ENCODE peak calls at places on chromosome 3, in six cellular contexts. D is hepatic stellate cell; B is Jurkat, Clone E6-1; M is activated gamma-delta T cell treated with Interleukin-2 at 50 U/mL for 16 hours; E is mesendoderm; V is upper lobe of right lung. R is an unnamed sample.

GRCh38 chr3:103862415-103862814 is 1427.6 kb downstream of the ZPLD1 start:
- DNase-seq in M (no peak), E (no peak), V (no peak), D (no peak), B (no peak), R (no peak)

GRCh38 chr3:126939347-126939735 is 43.6 kb upstream of the PLXNA1 start:
- DNase-seq in B (peak), V (peak), E (peak), M (no peak), D (no peak), R (no peak)

GRCh38 chr3:116473602-116474001 is 28.3 kb upstream of the LSAMP start:
- DNase-seq in M (no peak), D (no peak), V (no peak), E (peak), B (no peak), R (peak)

GRCh38 chr3:53806182-53807116 is 39.8 kb downstream of the CHDH start:
- DNase-seq in V (peak), B (no peak), M (no peak), E (no peak), D (peak), R (no peak)

GRCh38 chr3:162295323-162295983 is 798.8 kb downstream of the OTOL1 start:
- DNase-seq in B (no peak), V (no peak), M (no peak), D (peak), E (peak), R (no peak)

GRCh38 chr3:129608087-129608935 is 1.8 kb upstream of the PLXND1 start:
- DNase-seq in D (no peak), V (no peak), E (peak), B (peak), M (no peak), R (peak)

GRCh38 chr3:160106905-160107861 is 118.0 kb upstream of the C3orf80 start:
- DNase-seq in E (peak), B (no peak), M (no peak), V (no peak), D (no peak), R (no peak)

GRCh38 chr3:134338201-134338512 is 36.1 kb downstream of the AMOTL2 start:
- DNase-seq in B (no peak), V (no peak), D (no peak), M (no peak), E (no peak), R (no peak)

GRCh38 chr3:45778761-45779201 is 17.6 kb downstream of the SLC6A20 start:
- DNase-seq in V (no peak), D (no peak), M (no peak), E (no peak), B (no peak), R (no peak)

GRCh38 chr3:149536429-149536828 is 61.9 kb downstream of the TM4SF4 start:
- DNase-seq in B (no peak), V (peak), M (no peak), D (no peak), E (peak), R (no peak)

GRCh38 chr3:32420138-32420981 is 28.7 kb downstream of the CMTM7 start:
- DNase-seq in E (peak), V (no peak), D (no peak), M (no peak), B (no peak), R (no peak)

GRCh38 chr3:153111056-153111455 is 51.0 kb upstream of the RAP2B start:
- DNase-seq in B (no peak), V (no peak), M (no peak), D (no peak), E (no peak), R (no peak)

GRCh38 chr3:141063831-141064230 is 12.7 kb downstream of the SPSB4 start:
- DNase-seq in B (peak), D (no peak), V (peak), E (no peak), M (no peak), R (no peak)

GRCh38 chr3:148992027-148992634 is 791 bp downstream of the GYG1 start:
- DNase-seq in D (peak), V (peak), E (peak), B (no peak), M (peak), R (peak)

GRCh38 chr3:13894096-13894811 is 14.4 kb upstream of the WNT7A start:
- DNase-seq in E (no peak), M (no peak), V (no peak), B (no peak), D (no peak), R (no peak)

GRCh38 chr3:14957933-14958332 is 10.6 kb downstream of the NR2C2 start:
- DNase-seq in D (no peak), E (no peak), V (no peak), B (no peak), M (no peak), R (no peak)

GRCh38 chr3:11954312-11954934 is 49.8 kb upstream of the SYN2 start:
- DNase-seq in E (no peak), D (no peak), V (no peak), B (no peak), M (no peak), R (no peak)

GRCh38 chr3:29420106-29420505 is 139.2 kb downstream of the RBMS3 start:
- DNase-seq in B (no peak), V (no peak), E (no peak), M (no peak), D (no peak), R (no peak)

GRCh38 chr3:177944228-177944661 is 592.0 kb upstream of the KCNMB2 start:
- DNase-seq in E (no peak), M (no peak), D (no peak), V (no peak), B (peak), R (no peak)

GRCh38 chr3:170670504-170670903 is 84.6 kb upstream of the SLC7A14 start:
- DNase-seq in D (no peak), E (no peak), V (no peak), M (no peak), B (no peak), R (no peak)

GRCh38 chr3:130759692-130760338 is 13.2 kb upstream of the PIK3R4 start:
- DNase-seq in D (peak), V (no peak), E (peak), B (peak), M (peak), R (peak)

GRCh38 chr3:194973366-194974000 is 287.8 kb downstream of the FAM43A start:
- DNase-seq in E (no peak), B (no peak), V (no peak), D (no peak), M (no peak), R (no peak)

GRCh38 chr3:57063027-57063426 is 2.6 kb downstream of the SPATA12 start:
- DNase-seq in D (no peak), E (no peak), M (no peak), V (no peak), B (no peak), R (no peak)

GRCh38 chr3:159026510-159026909 is 224.7 kb downstream of the MFSD1 start:
- DNase-seq in V (no peak), M (no peak), E (no peak), D (no peak), B (no peak), R (no peak)